ENCODE peak calls at places on chromosomes 3 and 15, in four cellular contexts. K is H9, R is memory B cell, N is iPS DF 6.9. U is an unnamed sample.

GRCh38 chr3:171328419-171329082 is 131.7 kb downstream of the TNIK start:
- DNase-seq in K (peak), R (no peak), N (peak), U (no peak)

GRCh38 chr3:25107918-25108617 is 320.0 kb upstream of the RARB start:
- DNase-seq in K (no peak), R (no peak), N (no peak), U (no peak)

GRCh38 chr15:25790003-25790660 is 73.0 kb downstream of the ATP10A start:
- DNase-seq in K (no peak), R (no peak), N (no peak), U (peak)

GRCh38 chr15:74835312-74835823 is 7.6 kb downstream of the ULK3 start:
- DNase-seq in K (peak), R (peak), N (peak), U (no peak)

GRCh38 chr15:85532689-85533088 is 152.3 kb downstream of the AKAP13 start:
- DNase-seq in K (no peak), R (no peak), N (no peak), U (no peak)

GRCh38 chr3:32146669-32147315 is 40.4 kb downstream of the GPD1L start:
- DNase-seq in K (no peak), R (no peak), N (no peak), U (no peak)

GRCh38 chr3:9690451-9691450 is 12.9 kb upstream of the CPNE9 start:
- DNase-seq in K (no peak), R (peak), N (no peak), U (no peak)

GRCh38 chr3:24521306-24522154 is 26.9 kb upstream of the THRB start:
- DNase-seq in K (peak), R (peak), N (no peak), U (no peak)

GRCh38 chr15:52334491-52335160 is 39.0 kb upstream of the MYO5C start:
- DNase-seq in K (no peak), R (no peak), N (no peak), U (no peak)

GRCh38 chr3:39038165-39038564 is 13.6 kb downstream of the SCN11A start:
- DNase-seq in K (no peak), R (no peak), N (no peak), U (peak)